ENCODE peak calls at places on chromosome 4, in four cellular contexts. V is GM12878, N is K562, U is HepG2. G is an unnamed sample.

GRCh38 chr4:22962186-22962786 is 269.5 kb downstream of the GBA3 start:
- DNase-seq in V (no peak), N (peak; percentile 7), U (no peak), G (no peak)

GRCh38 chr4:55356991-55357461 is 11.0 kb downstream of the SRD5A3 start:
- DNase-seq in V (no peak), N (no peak), U (peak; percentile 42), G (no peak)

GRCh38 chr4:7771056-7771455 is 168.6 kb downstream of the AFAP1 start:
- DNase-seq in V (no peak), N (no peak), U (no peak), G (no peak)

GRCh38 chr4:6749340-6750171 is 33.0 kb upstream of the KIAA0232 start:
- DNase-seq in V (no peak), N (peak; percentile 56), U (peak; percentile 91), G (no peak)

GRCh38 chr4:39068907-39069306 is 6.9 kb downstream of the KLHL5 start:
- DNase-seq in V (no peak), N (no peak), U (no peak), G (no peak)

GRCh38 chr4:25313194-25313895 is 771 bp downstream of the ZCCHC4 start:
- DNase-seq in V (no peak), N (no peak), U (peak; percentile 25), G (peak; percentile 14)

GRCh38 chr4:126071346-126072333 is 756.9 kb downstream of the FAT4 start:
- DNase-seq in V (no peak), N (no peak), U (peak; percentile 11), G (no peak)

GRCh38 chr4:135949926-135950325 is 1582.4 kb downstream of the PCDH18 start:
- DNase-seq in V (no peak), N (no peak), U (no peak), G (no peak)

GRCh38 chr4:95106408-95106928 is 348.7 kb downstream of the BMPR1B start:
- DNase-seq in V (no peak), N (no peak), U (no peak), G (no peak)
- TF ChIP-seq TARDBP in V (no peak), N (no peak), U (no peak), G (no peak)

GRCh38 chr4:76987685-76988084 is 38.1 kb downstream of the SEPTIN11 start:
- DNase-seq in V (no peak), N (no peak), U (no peak), G (no peak)

GRCh38 chr4:76984788-76985211 is 35.2 kb downstream of the SEPTIN11 start:
- DNase-seq in V (no peak), N (no peak), U (peak; percentile 64), G (no peak)

GRCh38 chr4:76989391-76990061 is 40.0 kb downstream of the SEPTIN11 start:
- DNase-seq in V (no peak), N (no peak), U (no peak), G (no peak)

GRCh38 chr4:76984127-76984526 is 34.6 kb downstream of the SEPTIN11 start:
- DNase-seq in V (peak; percentile 40), N (peak; percentile 17), U (peak; percentile 10), G (peak; percentile 24)

DNA sequence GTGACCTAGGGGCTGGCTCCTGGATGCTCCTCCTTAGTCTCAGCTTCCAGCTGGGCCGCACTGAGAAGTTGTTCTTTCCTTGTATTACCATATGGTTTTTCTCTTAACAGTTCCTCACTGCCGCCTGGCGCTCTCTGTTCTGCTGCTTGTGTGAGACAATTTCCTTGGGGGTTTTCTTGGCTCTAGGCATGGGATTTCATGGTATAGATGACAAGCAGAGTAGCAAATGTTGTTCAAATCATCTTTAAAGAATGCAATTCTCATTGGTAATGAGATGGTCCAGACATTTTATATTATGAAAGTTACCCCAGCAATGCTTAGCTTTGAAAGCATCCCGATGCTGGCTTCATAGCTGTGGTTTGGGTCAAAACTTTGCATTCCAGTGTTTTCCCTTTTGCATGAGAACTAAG is 37.6 kb downstream of the SEPTIN11 start:
- DNase-seq in V (no peak), N (no peak), U (no peak), G (no peak)
- TF ChIP-seq TARDBP in V (no peak), N (no peak), U (no peak), G (no peak)

GRCh38 chr4:30245140-30245539 is 475.0 kb upstream of the PCDH7 start:
- DNase-seq in V (no peak), N (no peak), U (no peak), G (no peak)
- TF ChIP-seq TARDBP in V (no peak), N (no peak), U (no peak), G (no peak)

DNA sequence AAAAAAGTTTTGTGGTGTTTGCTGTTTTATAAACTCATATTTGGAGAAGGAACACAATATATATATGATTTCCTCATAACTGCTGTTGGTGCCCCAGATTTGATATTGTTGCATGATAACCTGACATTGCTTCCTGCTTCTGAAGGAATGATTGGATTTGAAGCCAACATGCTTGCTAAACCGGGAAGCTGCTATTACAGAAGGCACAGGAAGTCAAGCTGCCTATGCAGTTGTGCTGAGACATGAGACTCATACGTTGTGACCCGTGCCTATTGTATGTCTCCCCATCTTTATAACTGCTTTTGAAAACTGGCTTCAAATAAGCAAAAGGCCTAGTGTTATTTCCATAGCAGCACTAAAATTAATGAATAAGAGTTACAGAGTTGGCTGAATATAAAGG is 32.9 kb downstream of the GAB1 start:
- DNase-seq in V (no peak), N (no peak), U (no peak), G (no peak)
- TF ChIP-seq TARDBP in V (no peak), N (no peak), U (no peak), G (no peak)

GRCh38 chr4:138677212-138677611 is 338.4 kb upstream of the NOCT start:
- DNase-seq in V (no peak), N (no peak), U (peak; percentile 2), G (no peak)
- TF ChIP-seq TARDBP in V (no peak), N (no peak), U (no peak), G (no peak)

DNA sequence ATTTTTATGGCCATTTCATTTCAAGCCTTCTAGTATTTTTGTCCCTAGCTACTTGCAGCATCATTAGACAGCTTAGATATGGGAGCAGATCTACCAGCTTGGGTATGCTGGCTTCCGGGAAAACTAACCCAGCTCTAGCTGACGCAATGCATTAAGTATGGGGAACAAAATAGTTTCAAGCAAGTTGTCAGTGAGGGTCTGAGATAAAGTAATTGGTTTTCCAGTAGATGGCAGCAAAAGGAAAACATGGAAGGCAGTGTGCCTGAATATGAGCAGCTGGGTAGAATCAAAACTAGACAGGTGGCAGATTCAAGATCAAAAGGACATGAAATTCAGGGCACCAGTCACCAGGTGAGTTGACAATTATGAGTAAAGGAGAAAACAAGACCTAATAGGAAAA is 340.9 kb upstream of the CTSO start:
- DNase-seq in V (no peak), N (no peak), U (peak; percentile 35), G (peak; percentile 31)
- TF ChIP-seq TARDBP in V (no peak), N (no peak), U (no peak), G (no peak)

DNA sequence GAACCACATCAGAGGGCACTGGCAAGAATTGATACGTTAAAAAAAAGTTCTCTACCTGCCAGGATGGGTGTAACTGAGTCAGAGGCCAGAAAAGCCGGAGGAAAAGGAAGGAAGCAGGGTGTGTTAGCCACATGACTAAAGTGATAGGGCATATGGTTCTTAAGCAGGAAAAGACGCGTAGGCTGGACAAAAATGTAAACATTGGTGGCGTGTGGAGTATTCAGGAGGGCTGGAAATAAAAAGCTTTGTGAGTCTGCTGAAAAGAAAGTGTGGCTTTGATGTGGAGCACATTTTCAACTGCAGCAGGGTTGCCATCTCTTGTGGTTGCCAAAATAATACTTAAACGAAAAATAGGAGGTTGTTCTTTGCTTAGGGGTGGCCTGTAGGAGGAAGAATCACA is 186.5 kb upstream of the RPL34 start:
- DNase-seq in V (no peak), N (no peak), U (no peak), G (no peak)
- TF ChIP-seq TARDBP in V (no peak), N (no peak), U (no peak), G (no peak)

DNA sequence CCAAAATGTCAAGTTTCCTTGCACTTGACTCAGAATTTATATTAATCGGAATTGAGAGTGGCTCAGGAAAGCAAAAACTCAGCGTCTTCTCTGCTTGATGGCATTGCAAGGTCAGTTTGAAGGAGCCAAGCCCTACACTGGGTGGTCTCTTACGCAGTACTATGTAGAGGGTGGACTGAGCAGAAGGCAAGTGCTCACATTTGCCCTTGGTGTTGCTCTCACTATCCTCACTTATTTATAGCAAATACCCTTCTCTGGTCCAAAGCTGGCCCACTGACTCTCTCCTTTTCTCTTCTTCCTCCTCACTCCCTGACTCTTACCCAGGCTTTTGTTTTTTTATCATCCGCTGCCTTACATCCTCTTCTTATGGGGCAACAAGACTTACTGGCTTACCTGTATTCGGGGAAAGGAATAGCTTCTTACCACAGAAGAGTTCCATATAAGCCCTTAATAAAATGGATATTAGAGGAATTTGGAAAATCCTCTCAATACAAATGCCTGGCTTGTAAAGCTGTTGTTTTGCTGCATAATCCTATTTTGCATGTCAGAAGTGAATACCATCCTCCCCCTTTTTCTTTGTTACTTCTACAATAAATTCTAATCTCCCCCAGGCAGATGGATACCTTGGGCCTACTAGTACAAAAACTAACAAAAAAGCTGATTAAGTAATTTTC is 24.8 kb upstream of the GATB start:
- DNase-seq in V (no peak), N (no peak), U (no peak), G (no peak)
- TF ChIP-seq TARDBP in V (no peak), N (no peak), U (no peak), G (no peak)

G was measured in HEK293T.